ENCODE peak calls at places on chromosomes 7 and 10, in seven cellular contexts. M is neural progenitor cell, U is AG04450, C is endothelial cell, T is breast epithelium, H is spleen, G is fibroblast of lung. I is an unnamed sample.

GRCh38 chr7:30062587-30062986 is 34.4 kb downstream of the PLEKHA8 start:
- DNase-seq in M (peak), U (no peak), C (no peak), T (no peak), H (no peak), G (peak), I (no peak)

GRCh38 chr7:26639111-26639510 is 225.3 kb downstream of the SKAP2 start:
- DNase-seq in M (no peak), U (no peak), C (no peak), T (no peak), H (no peak), G (no peak), I (no peak)

GRCh38 chr10:67763499-67764011 is 67.6 kb upstream of the CTNNA3 start:
- DNase-seq in M (peak), U (peak), C (peak), T (peak), H (peak), G (peak), I (peak)

GRCh38 chr7:156576216-156577063 is 64.1 kb upstream of the RNF32 start:
- DNase-seq in M (no peak), U (no peak), C (no peak), T (no peak), H (no peak), G (no peak), I (no peak)

GRCh38 chr10:74047304-74047703 is 49.4 kb downstream of the VCL start:
- DNase-seq in M (no peak), U (peak), C (no peak), T (no peak), H (no peak), G (peak), I (no peak)

GRCh38 chr7:45940939-45941338 is 19.9 kb upstream of the IGFBP3 start:
- DNase-seq in M (no peak), U (no peak), C (no peak), T (no peak), H (no peak), G (no peak), I (no peak)

GRCh38 chr7:47078241-47078640 is 503.7 kb downstream of the TNS3 start:
- DNase-seq in M (no peak), U (no peak), C (no peak), T (no peak), H (no peak), G (no peak), I (no peak)

GRCh38 chr10:11482306-11482705 is 129.1 kb downstream of the USP6NL start:
- DNase-seq in M (no peak), U (no peak), C (no peak), T (no peak), H (no peak), G (no peak), I (no peak)

GRCh38 chr10:121624778-121625330 is 26.6 kb upstream of the FGFR2 start:
- DNase-seq in M (no peak), U (no peak), C (no peak), T (peak), H (peak), G (no peak), I (no peak)

GRCh38 chr7:5428470-5429252 is 5.0 kb upstream of the TNRC18 start:
- DNase-seq in M (peak), U (peak), C (peak), T (peak), H (peak), G (peak), I (no peak)

GRCh38 chr10:36202861-36203260 is 560.8 kb upstream of the FZD8 start:
- DNase-seq in M (no peak), U (no peak), C (no peak), T (no peak), H (no peak), G (no peak), I (no peak)

GRCh38 chr10:92517034-92517655 is 56.7 kb downstream of the IDE start:
- DNase-seq in M (peak), U (peak), C (peak), T (peak), H (no peak), G (peak), I (peak)

GRCh38 chr7:94323872-94324271 is 70.8 kb upstream of the COL1A2 start:
- DNase-seq in M (no peak), U (no peak), C (no peak), T (no peak), H (no peak), G (no peak), I (no peak)

GRCh38 chr7:133319842-133320241 is 67.0 kb downstream of the EXOC4 start:
- DNase-seq in M (no peak), U (no peak), C (no peak), T (no peak), H (no peak), G (no peak), I (no peak)

GRCh38 chr7:100465702-100466311 is 1.7 kb upstream of the SPACDR start:
- DNase-seq in M (peak), U (no peak), C (peak), T (peak), H (peak), G (peak), I (no peak)

GRCh38 chr10:49001402-49001801 is 61.8 kb upstream of the LRRC18 start:
- DNase-seq in M (peak), U (no peak), C (no peak), T (no peak), H (no peak), G (no peak), I (no peak)

GRCh38 chr7:151166629-151167196 is 781 bp downstream of the GBX1 start:
- DNase-seq in M (no peak), U (no peak), C (no peak), T (no peak), H (no peak), G (no peak), I (no peak)

GRCh38 chr7:148987751-148988512 is 40.4 kb downstream of the PDIA4 start:
- DNase-seq in M (peak), U (no peak), C (no peak), T (no peak), H (peak), G (no peak), I (no peak)

GRCh38 chr7:113331155-113331898 is 213.0 kb upstream of the SMIM30 start:
- DNase-seq in M (peak), U (no peak), C (no peak), T (no peak), H (peak), G (no peak), I (no peak)

GRCh38 chr7:74010407-74010806 is 17.6 kb upstream of the ELN start:
- DNase-seq in M (no peak), U (no peak), C (no peak), T (no peak), H (no peak), G (no peak), I (no peak)

GRCh38 chr10:119306514-119306951 is 99.2 kb downstream of the GRK5 start:
- DNase-seq in M (no peak), U (no peak), C (no peak), T (no peak), H (peak), G (no peak), I (no peak)

GRCh38 chr7:134355004-134355525 is 38.3 kb upstream of the SLC35B4 start:
- DNase-seq in M (no peak), U (no peak), C (no peak), T (no peak), H (no peak), G (no peak), I (no peak)

GRCh38 chr7:137874390-137874789 is 27.6 kb upstream of the DGKI start:
- DNase-seq in M (no peak), U (peak), C (no peak), T (no peak), H (no peak), G (peak), I (no peak)

GRCh38 chr10:117174439-117175214 is 22.7 kb upstream of the KCNK18 start:
- DNase-seq in M (peak), U (peak), C (peak), T (peak), H (peak), G (peak), I (peak)

GRCh38 chr10:117170244-117170643 is 27.0 kb upstream of the KCNK18 start:
- DNase-seq in M (no peak), U (no peak), C (no peak), T (no peak), H (no peak), G (no peak), I (no peak)

GRCh38 chr10:117178190-117178589 is 19.1 kb upstream of the KCNK18 start:
- DNase-seq in M (no peak), U (no peak), C (no peak), T (no peak), H (no peak), G (no peak), I (no peak)

GRCh38 chr10:117175901-117176534 is 21.3 kb upstream of the KCNK18 start:
- DNase-seq in M (peak), U (peak), C (peak), T (peak), H (peak), G (peak), I (peak)

DNA sequence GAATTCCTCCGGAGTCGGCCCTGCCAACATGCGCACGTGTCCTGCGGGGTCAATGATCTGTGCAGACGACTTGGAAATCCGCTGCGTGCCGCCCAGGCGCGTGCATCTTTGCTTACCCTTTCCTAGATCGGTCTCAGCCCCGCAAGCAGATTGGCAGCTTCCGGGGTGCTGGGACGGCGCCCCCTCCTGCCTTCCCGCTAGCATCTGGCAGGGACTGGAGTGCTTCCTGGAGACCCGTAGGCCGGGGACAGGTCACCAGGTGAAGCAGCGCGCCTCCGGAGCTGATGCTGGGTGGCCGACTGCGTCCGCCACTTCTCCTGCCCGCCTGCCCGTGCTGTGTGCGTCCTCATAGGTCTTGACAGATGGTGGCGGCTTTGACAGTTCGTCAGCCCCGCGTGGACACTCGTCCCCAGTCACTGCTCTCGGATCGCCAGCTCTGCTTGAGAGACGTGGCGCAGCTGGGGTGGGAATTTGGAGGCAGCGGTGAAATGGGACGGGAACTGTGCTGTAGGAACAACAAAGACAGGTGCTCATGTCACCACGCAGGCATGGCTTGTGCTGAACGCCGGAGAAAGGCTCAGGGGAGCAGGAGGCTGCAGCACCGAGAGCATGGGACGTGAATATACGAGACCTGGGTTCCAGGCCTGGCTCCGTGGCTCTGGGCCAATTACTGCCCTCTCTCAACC is 21.9 kb upstream of the KCNK18 start:
- DNase-seq in M (no peak), U (no peak), C (peak), T (no peak), H (peak), G (no peak), I (no peak)
- TF ChIP-seq CTCF in M (no peak), U (no peak), C (no peak), T (no peak), H (no peak), G (no peak), I (no peak)

GRCh38 chr7:3922175-3922635 is 621.2 kb downstream of the SDK1 start:
- DNase-seq in M (peak), U (peak), C (peak), T (no peak), H (no peak), G (peak), I (no peak)
- TF ChIP-seq CTCF in M (peak), U (peak), C (no peak), T (no peak), H (no peak), G (peak), I (no peak)

DNA sequence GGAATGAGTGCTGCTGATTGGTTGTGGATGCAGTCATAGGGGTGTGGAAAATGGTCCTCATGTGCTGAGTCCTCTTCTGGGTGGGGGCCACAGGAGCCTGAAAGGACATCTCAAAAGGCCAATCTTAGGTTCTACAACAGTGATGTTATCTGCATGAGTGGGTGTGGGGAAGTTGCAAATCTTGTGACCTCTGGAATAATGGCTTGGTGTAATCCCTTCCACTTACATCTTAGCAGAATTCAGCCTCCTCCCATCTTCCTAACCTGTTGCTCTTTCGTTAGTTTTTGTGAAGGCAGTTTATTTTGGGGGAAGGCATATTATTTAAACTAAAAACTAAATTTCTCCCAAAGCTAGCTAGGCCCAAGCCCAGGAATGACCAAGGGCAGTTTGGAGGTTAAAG is 42.0 kb upstream of the OIT3 start:
- DNase-seq in M (no peak), U (no peak), C (no peak), T (no peak), H (no peak), G (no peak), I (no peak)
- TF ChIP-seq CTCF in M (no peak), U (no peak), C (no peak), T (no peak), H (no peak), G (no peak), I (no peak)

GRCh38 chr10:111084346-111085255 is 7.8 kb downstream of the ADRA2A start:
- DNase-seq in M (no peak), U (no peak), C (no peak), T (no peak), H (no peak), G (no peak), I (peak)

GRCh38 chr10:111080224-111080623 is 3.4 kb downstream of the ADRA2A start:
- DNase-seq in M (no peak), U (no peak), C (no peak), T (no peak), H (no peak), G (no peak), I (no peak)

GRCh38 chr10:111081595-111081994 is 4.8 kb downstream of the ADRA2A start:
- DNase-seq in M (no peak), U (no peak), C (no peak), T (no peak), H (no peak), G (no peak), I (no peak)

GRCh38 chr10:111083222-111084095 is 6.6 kb downstream of the ADRA2A start:
- DNase-seq in M (no peak), U (no peak), C (no peak), T (no peak), H (no peak), G (no peak), I (no peak)

DNA sequence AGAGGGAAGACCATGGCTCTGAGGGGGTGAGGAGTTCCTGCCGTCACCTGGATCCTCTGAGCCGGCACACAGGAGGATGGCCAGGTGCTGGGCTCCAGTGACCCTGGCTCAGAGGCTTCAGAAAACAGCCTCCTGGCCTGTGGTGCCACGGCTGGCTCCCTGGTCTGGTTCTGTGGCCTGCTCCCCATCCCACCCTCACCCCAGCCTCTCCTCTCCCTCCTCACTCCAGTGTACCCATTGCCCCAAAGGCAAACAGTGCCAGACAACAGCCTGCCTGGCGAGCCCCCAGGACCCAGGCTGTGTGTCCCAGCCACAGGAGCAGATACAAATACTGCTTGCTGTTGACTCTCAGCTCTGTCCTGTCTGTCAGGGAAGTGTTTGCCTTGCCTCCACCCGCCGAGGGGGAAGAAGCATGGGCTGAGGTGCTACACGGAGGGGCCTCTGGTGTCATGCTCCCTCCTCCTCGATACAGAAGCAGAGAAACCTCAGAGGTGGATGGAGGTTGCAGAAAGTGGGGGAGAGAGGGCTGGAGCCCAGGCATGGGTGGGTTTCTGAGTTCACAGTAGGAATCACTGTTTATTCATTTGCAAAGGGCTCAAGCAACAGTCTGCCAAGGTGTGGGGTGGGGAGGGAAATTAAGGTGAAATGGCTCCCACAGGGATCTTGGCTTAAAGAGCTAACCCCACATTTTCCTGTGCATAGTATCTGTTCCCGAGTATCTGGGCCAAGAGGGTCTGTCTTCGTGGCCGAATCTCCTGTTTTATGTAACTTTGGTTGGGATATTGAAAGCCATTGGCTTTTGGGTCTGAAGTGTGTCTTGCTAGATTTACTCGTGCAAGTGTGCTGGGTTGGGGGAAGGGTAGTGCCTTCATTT is 5.5 kb downstream of the ADRA2A start:
- DNase-seq in M (no peak), U (no peak), C (no peak), T (no peak), H (no peak), G (no peak), I (no peak)
- TF ChIP-seq CTCF in M (no peak), U (no peak), C (no peak), T (no peak), H (no peak), G (no peak), I (no peak)

GRCh38 chr10:61400524-61400923 is 52.7 kb downstream of the TMEM26 start:
- DNase-seq in M (no peak), U (no peak), C (no peak), T (no peak), H (no peak), G (no peak), I (no peak)
- TF ChIP-seq CTCF in M (no peak), U (peak), C (peak), T (no peak), H (no peak), G (peak), I (peak)

I was measured in mesothelial cell of epicardium.